ENCODE peak calls at places on chromosome 16, in six cellular contexts. One of them, this sample, is unnamed.

GRCh38 chr16:22971346-22971924 is 157.5 kb downstream of the HS3ST2 start:
- DNase-seq in dermis blood vessel endothelial cell: no peak
- DNase-seq in G401: no peak
- DNase-seq in left ventricle myocardium superior: no peak
- DNase-seq in EL: no peak
- DNase-seq in substantia nigra: no peak
- DNase-seq in this sample: no peak

GRCh38 chr16:27405546-27406451 is 3.8 kb downstream of the IL21R start:
- DNase-seq in G401: no peak
- DNase-seq in EL: no peak
- DNase-seq in dermis blood vessel endothelial cell: no peak
- DNase-seq in substantia nigra: no peak
- DNase-seq in left ventricle myocardium superior: no peak
- DNase-seq in this sample: no peak

GRCh38 chr16:4309833-4310266 is 6.0 kb upstream of the GLIS2 start:
- DNase-seq in substantia nigra: no peak
- DNase-seq in G401: no peak
- DNase-seq in left ventricle myocardium superior: peak
- DNase-seq in dermis blood vessel endothelial cell: peak
- DNase-seq in EL: peak
- DNase-seq in this sample: peak

GRCh38 chr16:55465077-55465896 is 13.7 kb upstream of the MMP2 start:
- DNase-seq in G401: peak
- DNase-seq in dermis blood vessel endothelial cell: peak
- DNase-seq in substantia nigra: peak
- DNase-seq in EL: peak
- DNase-seq in left ventricle myocardium superior: peak
- DNase-seq in this sample: peak

GRCh38 chr16:2529961-2530628 is 1.1 kb downstream of the CEMP1 start:
- DNase-seq in dermis blood vessel endothelial cell: no peak
- DNase-seq in substantia nigra: no peak
- DNase-seq in left ventricle myocardium superior: no peak
- DNase-seq in G401: no peak
- DNase-seq in EL: no peak
- DNase-seq in this sample: no peak

GRCh38 chr16:67468731-67469130 is 12.2 kb downstream of the ATP6V0D1 start:
- DNase-seq in substantia nigra: no peak
- DNase-seq in dermis blood vessel endothelial cell: no peak
- DNase-seq in left ventricle myocardium superior: peak
- DNase-seq in EL: no peak
- DNase-seq in G401: no peak
- DNase-seq in this sample: no peak

GRCh38 chr16:68367034-68367433 is 56.2 kb downstream of the PRMT7 start:
- DNase-seq in left ventricle myocardium superior: no peak
- DNase-seq in EL: peak
- DNase-seq in substantia nigra: no peak
- DNase-seq in G401: peak
- DNase-seq in dermis blood vessel endothelial cell: peak
- DNase-seq in this sample: no peak

GRCh38 chr16:66334856-66335255 is 31.6 kb upstream of the CDH5 start:
- DNase-seq in substantia nigra: no peak
- DNase-seq in EL: no peak
- DNase-seq in G401: no peak
- DNase-seq in dermis blood vessel endothelial cell: no peak
- DNase-seq in left ventricle myocardium superior: no peak
- DNase-seq in this sample: no peak

GRCh38 chr16:12062343-12063003 is 85.9 kb downstream of the SNX29 start:
- DNase-seq in substantia nigra: no peak
- DNase-seq in EL: peak
- DNase-seq in left ventricle myocardium superior: peak
- DNase-seq in dermis blood vessel endothelial cell: peak
- DNase-seq in G401: no peak
- DNase-seq in this sample: peak

GRCh38 chr16:8885674-8886592 is 3.8 kb downstream of the LITAFD start:
- DNase-seq in G401: no peak
- DNase-seq in dermis blood vessel endothelial cell: peak
- DNase-seq in EL: peak
- DNase-seq in left ventricle myocardium superior: peak
- DNase-seq in substantia nigra: no peak
- DNase-seq in this sample: no peak

GRCh38 chr16:3949287-3949686 is 68.8 kb upstream of the CREBBP start:
- DNase-seq in left ventricle myocardium superior: peak
- DNase-seq in G401: no peak
- DNase-seq in substantia nigra: no peak
- DNase-seq in EL: no peak
- DNase-seq in dermis blood vessel endothelial cell: peak
- DNase-seq in this sample: no peak

GRCh38 chr16:79301036-79301435 is 299.5 kb downstream of the MAF start:
- DNase-seq in G401: no peak
- DNase-seq in left ventricle myocardium superior: no peak
- DNase-seq in substantia nigra: no peak
- DNase-seq in dermis blood vessel endothelial cell: no peak
- DNase-seq in EL: no peak
- DNase-seq in this sample: no peak

GRCh38 chr16:65658339-65659275 is 536.7 kb upstream of the CDH11 start:
- DNase-seq in EL: peak
- DNase-seq in substantia nigra: no peak
- DNase-seq in left ventricle myocardium superior: no peak
- DNase-seq in dermis blood vessel endothelial cell: peak
- DNase-seq in G401: peak
- DNase-seq in this sample: peak

GRCh38 chr16:66382966-66383299 is 16.4 kb downstream of the CDH5 start:
- DNase-seq in dermis blood vessel endothelial cell: peak
- DNase-seq in EL: peak
- DNase-seq in left ventricle myocardium superior: no peak
- DNase-seq in substantia nigra: no peak
- DNase-seq in G401: no peak
- DNase-seq in this sample: peak

GRCh38 chr16:54291981-54292487 is 5.4 kb upstream of the IRX3 start:
- DNase-seq in EL: no peak
- DNase-seq in dermis blood vessel endothelial cell: no peak
- DNase-seq in G401: no peak
- DNase-seq in left ventricle myocardium superior: no peak
- DNase-seq in substantia nigra: no peak
- DNase-seq in this sample: no peak

GRCh38 chr16:49701867-49702494 is 153.9 kb downstream of the ZNF423 start:
- DNase-seq in G401: peak
- DNase-seq in substantia nigra: no peak
- DNase-seq in dermis blood vessel endothelial cell: no peak
- DNase-seq in left ventricle myocardium superior: peak
- DNase-seq in EL: no peak
- DNase-seq in this sample: no peak

GRCh38 chr16:56244612-56245011 is 53.3 kb downstream of the GNAO1 start:
- DNase-seq in EL: no peak
- DNase-seq in G401: no peak
- DNase-seq in dermis blood vessel endothelial cell: no peak
- DNase-seq in substantia nigra: no peak
- DNase-seq in left ventricle myocardium superior: no peak
- DNase-seq in this sample: no peak

GRCh38 chr16:50721549-50722409 is 20.1 kb upstream of the CYLD start:
- DNase-seq in substantia nigra: no peak
- DNase-seq in dermis blood vessel endothelial cell: no peak
- DNase-seq in left ventricle myocardium superior: no peak
- DNase-seq in EL: no peak
- DNase-seq in G401: no peak
- DNase-seq in this sample: no peak

GRCh38 chr16:2520784-2521577 is 810 bp downstream of the AMDHD2 start:
- DNase-seq in EL: no peak
- DNase-seq in G401: no peak
- DNase-seq in left ventricle myocardium superior: no peak
- DNase-seq in dermis blood vessel endothelial cell: peak
- DNase-seq in substantia nigra: no peak
- DNase-seq in this sample: no peak

GRCh38 chr16:85641776-85642176 is 28.7 kb downstream of the GSE1 start:
- DNase-seq in G401: no peak
- DNase-seq in substantia nigra: no peak
- DNase-seq in EL: no peak
- DNase-seq in dermis blood vessel endothelial cell: peak
- DNase-seq in left ventricle myocardium superior: peak
- DNase-seq in this sample: no peak

GRCh38 chr16:3327514-3327913 is 22.2 kb downstream of the ZNF75A start:
- DNase-seq in EL: no peak
- DNase-seq in left ventricle myocardium superior: no peak
- DNase-seq in dermis blood vessel endothelial cell: no peak
- DNase-seq in G401: no peak
- DNase-seq in substantia nigra: no peak
- DNase-seq in this sample: no peak

GRCh38 chr16:65808735-65809134 is 557.8 kb upstream of the CDH5 start:
- DNase-seq in left ventricle myocardium superior: no peak
- DNase-seq in substantia nigra: no peak
- DNase-seq in dermis blood vessel endothelial cell: no peak
- DNase-seq in G401: no peak
- DNase-seq in EL: no peak
- DNase-seq in this sample: no peak

GRCh38 chr16:69939821-69940585 is 11.1 kb upstream of the CLEC18A start:
- DNase-seq in left ventricle myocardium superior: peak
- DNase-seq in G401: no peak
- DNase-seq in substantia nigra: no peak
- DNase-seq in dermis blood vessel endothelial cell: no peak
- DNase-seq in EL: no peak
- DNase-seq in this sample: no peak

GRCh38 chr16:75122609-75123008 is 6.0 kb upstream of the LDHD start:
- DNase-seq in substantia nigra: no peak
- DNase-seq in dermis blood vessel endothelial cell: no peak
- DNase-seq in G401: no peak
- DNase-seq in left ventricle myocardium superior: no peak
- DNase-seq in EL: no peak
- DNase-seq in this sample: no peak

GRCh38 chr16:26709175-26709574 is 357.6 kb upstream of the C16orf82 start:
- DNase-seq in G401: no peak
- DNase-seq in left ventricle myocardium superior: no peak
- DNase-seq in EL: no peak
- DNase-seq in dermis blood vessel endothelial cell: no peak
- DNase-seq in substantia nigra: no peak
- DNase-seq in this sample: no peak

GRCh38 chr16:80174416-80174815 is 366.4 kb upstream of the DYNLRB2 start:
- DNase-seq in dermis blood vessel endothelial cell: no peak
- DNase-seq in left ventricle myocardium superior: no peak
- DNase-seq in EL: peak
- DNase-seq in G401: no peak
- DNase-seq in substantia nigra: no peak
- DNase-seq in this sample: peak

GRCh38 chr16:57834936-57835335 is 32.6 kb upstream of the KIFC3 start:
- DNase-seq in left ventricle myocardium superior: no peak
- DNase-seq in EL: peak
- DNase-seq in dermis blood vessel endothelial cell: peak
- DNase-seq in G401: no peak
- DNase-seq in substantia nigra: no peak
- DNase-seq in this sample: no peak

This sample was measured in amniotic stem cell.